ENCODE peak calls at places on chromosomes 4 and X, in four cellular contexts. One of them, this sample, is unnamed.

GRCh38 chr4:4385729-4386295 is 1.1 kb upstream of the NSG1 start:
- DNase-seq in K562: no peak
- DNase-seq in HepG2: no peak
- DNase-seq in SK-N-SH: no peak
- DNase-seq in this sample: no peak

GRCh38 chr4:114317564-114317963 is 281.0 kb upstream of the UGT8 start:
- DNase-seq in K562: no peak
- DNase-seq in HepG2: no peak
- DNase-seq in SK-N-SH: no peak
- DNase-seq in this sample: no peak

GRCh38 chr4:85756938-85757337 is 282.0 kb downstream of the ARHGAP24 start:
- DNase-seq in K562: peak; percentile 8
- DNase-seq in HepG2: no peak
- DNase-seq in SK-N-SH: peak; percentile 7
- DNase-seq in this sample: peak; percentile 16

GRCh38 chr4:128483816-128484215 is 196.2 kb upstream of the PGRMC2 start:
- DNase-seq in K562: no peak
- DNase-seq in HepG2: no peak
- DNase-seq in SK-N-SH: peak; percentile 44
- DNase-seq in this sample: no peak

GRCh38 chr4:48030470-48030869 is 13.9 kb downstream of the NIPAL1 start:
- DNase-seq in K562: no peak
- DNase-seq in HepG2: no peak
- DNase-seq in SK-N-SH: no peak
- DNase-seq in this sample: no peak

GRCh38 chrX:97524997-97525396 is 641.3 kb downstream of the RPA4 start:
- DNase-seq in K562: no peak
- DNase-seq in HepG2: no peak
- DNase-seq in SK-N-SH: no peak
- DNase-seq in this sample: no peak

GRCh38 chrX:115367956-115368355 is 78.4 kb downstream of the LUZP4 start:
- DNase-seq in K562: no peak
- DNase-seq in HepG2: no peak
- DNase-seq in SK-N-SH: no peak
- DNase-seq in this sample: no peak

GRCh38 chrX:46630141-46630540 is 56.6 kb downstream of the CHST7 start:
- DNase-seq in K562: no peak
- DNase-seq in HepG2: no peak
- DNase-seq in SK-N-SH: no peak
- DNase-seq in this sample: no peak

GRCh38 chr4:119873132-119873531 is 193.5 kb downstream of the MAD2L1 start:
- DNase-seq in K562: no peak
- DNase-seq in HepG2: no peak
- DNase-seq in SK-N-SH: no peak
- DNase-seq in this sample: no peak

GRCh38 chrX:113594504-113594903 is 753.9 kb upstream of the AMOT start:
- DNase-seq in K562: no peak
- DNase-seq in HepG2: no peak
- DNase-seq in SK-N-SH: no peak
- DNase-seq in this sample: no peak

GRCh38 chrX:123504047-123504446 is 228.8 kb downstream of the THOC2 start:
- DNase-seq in K562: no peak
- DNase-seq in HepG2: no peak
- DNase-seq in SK-N-SH: no peak
- DNase-seq in this sample: no peak

GRCh38 chr4:52823478-52824092 is 38.5 kb upstream of the RASL11B start:
- DNase-seq in K562: no peak
- DNase-seq in HepG2: no peak
- DNase-seq in SK-N-SH: no peak
- DNase-seq in this sample: no peak

GRCh38 chrX:41561045-41561444 is 113.9 kb downstream of the NYX start:
- DNase-seq in K562: peak; percentile 6
- DNase-seq in HepG2: no peak
- DNase-seq in SK-N-SH: no peak
- DNase-seq in this sample: no peak

GRCh38 chr4:156790866-156791265 is 180.7 kb downstream of the PDGFC start:
- DNase-seq in K562: no peak
- DNase-seq in HepG2: peak; percentile 53
- DNase-seq in SK-N-SH: no peak
- DNase-seq in this sample: no peak

GRCh38 chr4:5930456-5930855 is 37.6 kb upstream of the CRMP1 start:
- DNase-seq in K562: no peak
- DNase-seq in HepG2: no peak
- DNase-seq in SK-N-SH: no peak
- DNase-seq in this sample: no peak

GRCh38 chr4:189409158-189409557 is 531.5 kb upstream of the FRG1 start:
- DNase-seq in K562: no peak
- DNase-seq in HepG2: no peak
- DNase-seq in SK-N-SH: no peak
- DNase-seq in this sample: no peak

GRCh38 chr4:38600575-38600974 is 63.4 kb upstream of the KLF3 start:
- DNase-seq in K562: no peak
- DNase-seq in HepG2: no peak
- DNase-seq in SK-N-SH: no peak
- DNase-seq in this sample: no peak

GRCh38 chr4:106588906-106589305 is 220.3 kb upstream of the GIMD1 start:
- DNase-seq in K562: no peak
- DNase-seq in HepG2: no peak
- DNase-seq in SK-N-SH: no peak
- DNase-seq in this sample: no peak

GRCh38 chrX:71941771-71942170 is 31.1 kb downstream of the NHSL2 start:
- DNase-seq in K562: no peak
- DNase-seq in HepG2: no peak
- DNase-seq in SK-N-SH: no peak
- DNase-seq in this sample: no peak

GRCh38 chr4:17447675-17448298 is 64.1 kb downstream of the QDPR start:
- DNase-seq in K562: peak; percentile 31
- DNase-seq in HepG2: peak; percentile 67
- DNase-seq in SK-N-SH: peak; percentile 69
- DNase-seq in this sample: peak; percentile 45

GRCh38 chr4:53131562-53131925 is 234.3 kb downstream of the SCFD2 start:
- DNase-seq in K562: no peak
- DNase-seq in HepG2: no peak
- DNase-seq in SK-N-SH: no peak
- DNase-seq in this sample: no peak

GRCh38 chr4:139329665-139330200 is 27.5 kb upstream of the NDUFC1 start:
- DNase-seq in K562: no peak
- DNase-seq in HepG2: no peak
- DNase-seq in SK-N-SH: no peak
- DNase-seq in this sample: no peak

GRCh38 chrX:82127228-82128123 is 925.6 kb downstream of the SH3BGRL start:
- DNase-seq in K562: no peak
- DNase-seq in HepG2: no peak
- DNase-seq in SK-N-SH: no peak
- DNase-seq in this sample: no peak

GRCh38 chr4:5956285-5957021 is 61.8 kb downstream of the C4orf50 start:
- DNase-seq in K562: no peak
- DNase-seq in HepG2: peak; percentile 11
- DNase-seq in SK-N-SH: peak; percentile 43
- DNase-seq in this sample: peak; percentile 64

GRCh38 chrX:105229146-105229545 is 8.7 kb upstream of the TEX13A start:
- DNase-seq in K562: no peak
- DNase-seq in HepG2: no peak
- DNase-seq in SK-N-SH: no peak
- DNase-seq in this sample: no peak

GRCh38 chr4:147589586-147589985 is 27.6 kb upstream of the TMEM184C start:
- DNase-seq in K562: no peak
- DNase-seq in HepG2: no peak
- DNase-seq in SK-N-SH: no peak
- DNase-seq in this sample: no peak

GRCh38 chr4:6047130-6047673 is 29.0 kb upstream of the C4orf50 start:
- DNase-seq in K562: no peak
- DNase-seq in HepG2: no peak
- DNase-seq in SK-N-SH: no peak
- DNase-seq in this sample: peak; percentile 39

GRCh38 chr4:156558365-156559025 is 413.1 kb downstream of the PDGFC start:
- DNase-seq in K562: no peak
- DNase-seq in HepG2: no peak
- DNase-seq in SK-N-SH: no peak
- DNase-seq in this sample: no peak

GRCh38 chr4:77336411-77337142 is 179.6 kb downstream of the CCNG2 start:
- DNase-seq in K562: no peak
- DNase-seq in HepG2: no peak
- DNase-seq in SK-N-SH: no peak
- DNase-seq in this sample: no peak

GRCh38 chr4:77344001-77344400 is 187.0 kb downstream of the CCNG2 start:
- DNase-seq in K562: no peak
- DNase-seq in HepG2: no peak
- DNase-seq in SK-N-SH: no peak
- DNase-seq in this sample: no peak

GRCh38 chr4:77344784-77345183 is 187.8 kb downstream of the CCNG2 start:
- DNase-seq in K562: no peak
- DNase-seq in HepG2: no peak
- DNase-seq in SK-N-SH: no peak
- DNase-seq in this sample: no peak

GRCh38 chr4:77347341-77347740 is 190.3 kb downstream of the CCNG2 start:
- DNase-seq in K562: no peak
- DNase-seq in HepG2: peak; percentile 56
- DNase-seq in SK-N-SH: no peak
- DNase-seq in this sample: no peak

DNA sequence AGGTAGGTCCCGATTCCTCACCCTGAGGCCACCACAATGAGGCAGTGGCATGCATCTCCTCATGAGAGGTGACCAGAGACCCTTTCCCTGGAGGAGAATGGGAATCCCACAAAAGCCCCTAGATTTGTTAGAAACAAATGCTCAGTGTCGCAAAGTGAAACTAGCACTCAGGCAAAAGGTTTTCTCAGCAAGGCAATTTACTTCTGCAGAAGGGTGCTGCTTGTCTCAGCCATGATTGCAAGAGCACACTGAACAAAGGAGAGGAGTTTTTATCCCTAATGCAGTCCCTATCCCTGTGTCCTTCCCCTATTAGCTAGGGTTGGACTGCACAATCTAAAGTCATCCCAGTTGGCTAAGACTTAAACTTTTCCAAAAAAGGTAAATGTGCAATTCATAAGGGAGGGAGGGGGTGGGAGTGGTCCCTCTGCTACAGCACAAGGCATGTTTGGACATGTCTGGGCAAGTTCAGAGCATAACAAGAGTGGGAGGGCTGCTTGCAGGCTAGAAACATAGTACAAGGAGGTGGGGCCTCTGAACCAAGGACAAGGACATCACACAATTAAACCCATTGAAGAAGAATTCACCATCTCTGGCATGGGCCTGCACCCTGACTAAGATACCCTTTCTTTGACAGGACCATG is 185.3 kb downstream of the CCNG2 start:
- DNase-seq in K562: no peak
- DNase-seq in HepG2: no peak
- DNase-seq in SK-N-SH: no peak
- DNase-seq in this sample: no peak
- TF ChIP-seq FOXJ3 in K562: no peak
- TF ChIP-seq FOXJ3 in HepG2: no peak
- TF ChIP-seq FOXJ3 in SK-N-SH: no peak
- TF ChIP-seq FOXJ3 in this sample: no peak

GRCh38 chrX:39309018-39309620 is 507.9 kb downstream of the MID1IP1 start:
- DNase-seq in K562: no peak
- DNase-seq in HepG2: no peak
- DNase-seq in SK-N-SH: no peak
- DNase-seq in this sample: no peak
- TF ChIP-seq FOXJ3 in K562: no peak
- TF ChIP-seq FOXJ3 in HepG2: no peak
- TF ChIP-seq FOXJ3 in SK-N-SH: no peak
- TF ChIP-seq FOXJ3 in this sample: no peak

GRCh38 chr4:3239998-3240920 is 8.7 kb upstream of the MSANTD1 start:
- DNase-seq in K562: no peak
- DNase-seq in HepG2: no peak
- DNase-seq in SK-N-SH: no peak
- DNase-seq in this sample: no peak
- TF ChIP-seq FOXJ3 in K562: no peak
- TF ChIP-seq FOXJ3 in HepG2: no peak
- TF ChIP-seq FOXJ3 in SK-N-SH: no peak
- TF ChIP-seq FOXJ3 in this sample: no peak

GRCh38 chr4:158534727-158535126 is 13.0 kb downstream of the RXFP1 start:
- DNase-seq in K562: no peak
- DNase-seq in HepG2: no peak
- DNase-seq in SK-N-SH: no peak
- DNase-seq in this sample: no peak
- TF ChIP-seq FOXJ3 in K562: no peak
- TF ChIP-seq FOXJ3 in HepG2: no peak
- TF ChIP-seq FOXJ3 in SK-N-SH: no peak
- TF ChIP-seq FOXJ3 in this sample: no peak

DNA sequence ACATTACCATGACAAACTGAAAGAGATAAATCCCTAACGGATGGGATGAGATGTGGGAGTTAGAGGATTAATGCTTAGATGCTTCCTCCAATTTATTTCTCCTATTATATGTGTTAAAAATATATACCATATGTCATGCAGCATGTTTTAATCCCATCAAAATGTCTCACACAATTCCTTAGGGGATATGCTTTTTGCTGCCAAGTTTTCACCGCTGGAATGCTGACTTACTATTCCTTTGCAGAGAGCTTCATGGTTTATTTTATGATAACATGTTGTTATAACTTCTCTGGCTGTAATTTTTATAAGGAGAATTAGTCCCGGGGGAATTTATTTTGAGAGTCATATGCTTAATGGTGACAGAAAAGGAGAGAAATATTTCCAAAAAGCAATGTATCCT is 670.3 kb downstream of the IL1RAPL1 start:
- DNase-seq in K562: no peak
- DNase-seq in HepG2: no peak
- DNase-seq in SK-N-SH: no peak
- DNase-seq in this sample: no peak
- TF ChIP-seq FOXJ3 in K562: no peak
- TF ChIP-seq FOXJ3 in HepG2: no peak
- TF ChIP-seq FOXJ3 in SK-N-SH: no peak
- TF ChIP-seq FOXJ3 in this sample: no peak

GRCh38 chrX:132467029-132467428 is 21.8 kb downstream of the MBNL3 start:
- DNase-seq in K562: no peak
- DNase-seq in HepG2: no peak
- DNase-seq in SK-N-SH: no peak
- DNase-seq in this sample: no peak

GRCh38 chrX:132468454-132468853 is 20.4 kb downstream of the MBNL3 start:
- DNase-seq in K562: no peak
- DNase-seq in HepG2: no peak
- DNase-seq in SK-N-SH: no peak
- DNase-seq in this sample: no peak

GRCh38 chrX:132461886-132462285 is 27.0 kb downstream of the MBNL3 start:
- DNase-seq in K562: no peak
- DNase-seq in HepG2: no peak
- DNase-seq in SK-N-SH: no peak
- DNase-seq in this sample: no peak

DNA sequence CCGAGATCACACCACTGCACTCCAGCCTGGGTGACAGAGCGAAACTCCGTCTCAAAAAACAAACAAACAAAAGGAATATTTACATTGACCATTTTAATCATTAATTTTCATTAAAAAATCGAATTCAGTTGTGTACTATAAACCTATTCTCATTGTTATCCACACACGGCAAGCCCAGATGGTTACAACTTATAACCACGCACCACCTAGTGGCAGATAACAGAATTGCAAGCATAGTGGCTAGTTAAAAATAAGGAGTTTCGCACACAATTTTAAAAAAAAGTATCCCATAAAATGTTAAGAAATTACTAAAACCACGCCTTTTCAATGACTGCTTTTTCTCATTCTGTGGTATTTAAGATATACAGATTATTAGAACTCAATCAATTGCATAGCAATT is 25.4 kb downstream of the MBNL3 start:
- DNase-seq in K562: peak; percentile 38
- DNase-seq in HepG2: no peak
- DNase-seq in SK-N-SH: peak; percentile 6
- DNase-seq in this sample: peak; percentile 30
- TF ChIP-seq FOXJ3 in K562: no peak
- TF ChIP-seq FOXJ3 in HepG2: no peak
- TF ChIP-seq FOXJ3 in SK-N-SH: no peak
- TF ChIP-seq FOXJ3 in this sample: no peak

This sample was measured in WTC11.